ENCODE peak calls at places on chromosomes 2 and 18, in five cellular contexts. One of them, this sample, is unnamed.

GRCh38 chr18:41982942-41983660 is 28.1 kb downstream of the PIK3C3 start:
- DNase-seq in K562: no peak
- DNase-seq in SK-N-SH: no peak
- DNase-seq in HepG2: no peak
- DNase-seq in GM12892: no peak
- DNase-seq in this sample: no peak

GRCh38 chr18:58310517-58310916 is 266.5 kb downstream of the NEDD4L start:
- DNase-seq in GM12892: no peak
- DNase-seq in SK-N-SH: no peak
- DNase-seq in K562: no peak
- DNase-seq in HepG2: no peak
- DNase-seq in this sample: no peak

GRCh38 chr2:201129044-201129505 is 13.1 kb downstream of the CFLAR start:
- DNase-seq in HepG2: peak; percentile 78
- DNase-seq in K562: no peak
- DNase-seq in SK-N-SH: no peak
- DNase-seq in GM12892: no peak
- DNase-seq in this sample: no peak

GRCh38 chr2:210421916-210422315 is 54.6 kb downstream of the LANCL1 start:
- DNase-seq in SK-N-SH: no peak
- DNase-seq in GM12892: no peak
- DNase-seq in K562: no peak
- DNase-seq in HepG2: peak; percentile 9
- DNase-seq in this sample: no peak

GRCh38 chr2:206212673-206213513 is 53.2 kb downstream of the EEF1B2 start:
- DNase-seq in HepG2: no peak
- DNase-seq in GM12892: no peak
- DNase-seq in K562: no peak
- DNase-seq in SK-N-SH: no peak
- DNase-seq in this sample: no peak

GRCh38 chr2:134327367-134327766 is 73.5 kb downstream of the MGAT5 start:
- DNase-seq in HepG2: no peak
- DNase-seq in SK-N-SH: no peak
- DNase-seq in GM12892: no peak
- DNase-seq in K562: no peak
- DNase-seq in this sample: no peak

GRCh38 chr2:42964444-42965081 is 172.2 kb upstream of the HAAO start:
- DNase-seq in GM12892: no peak
- DNase-seq in HepG2: no peak
- DNase-seq in K562: no peak
- DNase-seq in SK-N-SH: no peak
- DNase-seq in this sample: no peak

GRCh38 chr18:43627833-43628370 is 350.6 kb upstream of the SYT4 start:
- DNase-seq in GM12892: no peak
- DNase-seq in SK-N-SH: no peak
- DNase-seq in K562: no peak
- DNase-seq in HepG2: no peak
- DNase-seq in this sample: no peak

GRCh38 chr2:155630760-155631159 is 701.8 kb downstream of the NR4A2 start:
- DNase-seq in SK-N-SH: no peak
- DNase-seq in K562: no peak
- DNase-seq in GM12892: no peak
- DNase-seq in HepG2: no peak
- DNase-seq in this sample: no peak

GRCh38 chr2:155633060-155633839 is 699.3 kb downstream of the NR4A2 start:
- DNase-seq in SK-N-SH: no peak
- DNase-seq in HepG2: no peak
- DNase-seq in GM12892: no peak
- DNase-seq in K562: no peak
- DNase-seq in this sample: no peak

GRCh38 chr2:155633887-155634570 is 698.5 kb downstream of the NR4A2 start:
- DNase-seq in K562: no peak
- DNase-seq in GM12892: no peak
- DNase-seq in HepG2: no peak
- DNase-seq in SK-N-SH: no peak
- DNase-seq in this sample: no peak
- TF ChIP-seq TAF1 in K562: no peak
- TF ChIP-seq TAF1 in GM12892: no peak
- TF ChIP-seq TAF1 in HepG2: no peak
- TF ChIP-seq TAF1 in SK-N-SH: no peak
- TF ChIP-seq TAF1 in this sample: no peak

GRCh38 chr2:196801578-196801977 is 2.1 kb upstream of the GTF3C3 start:
- DNase-seq in SK-N-SH: no peak
- DNase-seq in GM12892: no peak
- DNase-seq in K562: no peak
- DNase-seq in HepG2: no peak
- DNase-seq in this sample: no peak
- TF ChIP-seq TAF1 in SK-N-SH: no peak
- TF ChIP-seq TAF1 in GM12892: no peak
- TF ChIP-seq TAF1 in K562: no peak
- TF ChIP-seq TAF1 in HepG2: no peak
- TF ChIP-seq TAF1 in this sample: no peak

DNA sequence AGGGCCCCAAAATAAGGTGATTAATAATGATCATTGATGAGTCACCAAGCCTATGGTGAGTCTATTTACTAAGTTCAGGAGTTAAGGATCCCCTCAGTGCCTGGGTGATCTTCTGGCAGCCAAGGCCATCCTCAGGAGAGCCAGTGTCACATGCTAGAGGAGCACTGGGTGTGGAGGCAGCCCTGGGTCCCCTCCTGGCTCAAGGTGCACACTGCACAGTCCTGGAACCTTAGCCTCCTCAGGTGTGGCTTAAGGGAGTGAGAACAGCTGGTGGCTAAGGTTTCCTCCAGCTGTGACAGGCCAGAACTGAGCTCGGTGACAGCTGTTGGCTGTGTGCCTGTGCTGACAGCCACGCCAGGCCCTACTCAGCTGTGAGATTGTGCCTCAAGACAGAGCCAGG is 52.1 kb upstream of the ACAA2 start:
- DNase-seq in HepG2: no peak
- DNase-seq in K562: no peak
- DNase-seq in SK-N-SH: no peak
- DNase-seq in GM12892: no peak
- DNase-seq in this sample: no peak
- TF ChIP-seq TAF1 in HepG2: no peak
- TF ChIP-seq TAF1 in K562: no peak
- TF ChIP-seq TAF1 in SK-N-SH: no peak
- TF ChIP-seq TAF1 in GM12892: no peak
- TF ChIP-seq TAF1 in this sample: no peak

GRCh38 chr18:6781179-6781714 is 51.7 kb downstream of the ARHGAP28 start:
- DNase-seq in GM12892: no peak
- DNase-seq in SK-N-SH: peak; percentile 72
- DNase-seq in HepG2: no peak
- DNase-seq in K562: peak; percentile 32
- DNase-seq in this sample: no peak
- TF ChIP-seq TAF1 in GM12892: no peak
- TF ChIP-seq TAF1 in SK-N-SH: no peak
- TF ChIP-seq TAF1 in HepG2: no peak
- TF ChIP-seq TAF1 in K562: no peak
- TF ChIP-seq TAF1 in this sample: no peak

This sample was measured in GM12891.